ENCODE peak calls at places on chromosome X, in four cellular contexts. One of them, this sample, is unnamed.

GRCh38 chrX:155068165-155068564 is 2.8 kb downstream of the CMC4 start:
- DNase-seq in amniotic stem cell: no peak
- DNase-seq in activated B cell treated with CpG ODN at 0.5 μM for 24 hours: no peak
- DNase-seq in naive thymus-derived CD4-positive, alpha-beta T cell: no peak
- DNase-seq in this sample: no peak

GRCh38 chrX:11188664-11189063 is 77.5 kb downstream of the HCCS start:
- DNase-seq in naive thymus-derived CD4-positive, alpha-beta T cell: no peak
- DNase-seq in activated B cell treated with CpG ODN at 0.5 μM for 24 hours: no peak
- DNase-seq in amniotic stem cell: peak; percentile 3
- DNase-seq in this sample: no peak

GRCh38 chrX:50579955-50580354 is 109.3 kb upstream of the DGKK start:
- DNase-seq in amniotic stem cell: peak; percentile 0
- DNase-seq in naive thymus-derived CD4-positive, alpha-beta T cell: peak; percentile 27
- DNase-seq in activated B cell treated with CpG ODN at 0.5 μM for 24 hours: no peak
- DNase-seq in this sample: no peak

GRCh38 chrX:19682712-19683331 is 167.5 kb upstream of the MAP3K15 start:
- DNase-seq in activated B cell treated with CpG ODN at 0.5 μM for 24 hours: peak; percentile 18
- DNase-seq in amniotic stem cell: peak; percentile 54
- DNase-seq in naive thymus-derived CD4-positive, alpha-beta T cell: peak; percentile 75
- DNase-seq in this sample: peak; percentile 78

GRCh38 chrX:1537031-1537715 is at the start of gene P2RY8:
- DNase-seq in naive thymus-derived CD4-positive, alpha-beta T cell: peak; percentile 80
- DNase-seq in amniotic stem cell: no peak
- DNase-seq in activated B cell treated with CpG ODN at 0.5 μM for 24 hours: peak; percentile 72
- DNase-seq in this sample: peak; percentile 73

GRCh38 chrX:155870958-155871357 is 10.2 kb upstream of the VAMP7 start:
- DNase-seq in naive thymus-derived CD4-positive, alpha-beta T cell: no peak
- DNase-seq in activated B cell treated with CpG ODN at 0.5 μM for 24 hours: no peak
- DNase-seq in amniotic stem cell: no peak
- DNase-seq in this sample: no peak

GRCh38 chrX:26851981-26852380 is 611.2 kb downstream of the PPP4R3C start:
- DNase-seq in amniotic stem cell: no peak
- DNase-seq in activated B cell treated with CpG ODN at 0.5 μM for 24 hours: no peak
- DNase-seq in naive thymus-derived CD4-positive, alpha-beta T cell: no peak
- DNase-seq in this sample: no peak

GRCh38 chrX:124619710-124620109 is 273.3 kb downstream of the SH2D1A start:
- DNase-seq in amniotic stem cell: no peak
- DNase-seq in activated B cell treated with CpG ODN at 0.5 μM for 24 hours: no peak
- DNase-seq in naive thymus-derived CD4-positive, alpha-beta T cell: no peak
- DNase-seq in this sample: no peak